ENCODE peak calls at places on chromosomes 11 and 22, in seven cellular contexts. Y, V, C, F, D, L and Q are unnamed samples.

GRCh38 chr22:46381142-46381541 is 45.6 kb downstream of the TRMU start:
- DNase-seq in Y (no peak), V (no peak), C (no peak), F (no peak), D (no peak), L (no peak), Q (no peak)

GRCh38 chr11:71446942-71447688 is 1.1 kb downstream of the DHCR7 start:
- DNase-seq in Y (no peak), V (no peak), C (no peak), F (no peak), D (no peak), L (no peak), Q (no peak)

GRCh38 chr22:46007848-46008261 is 30.9 kb upstream of the WNT7B start:
- DNase-seq in Y (peak), V (no peak), C (no peak), F (no peak), D (no peak), L (no peak), Q (no peak)

GRCh38 chr11:69080361-69080973 is 31.7 kb downstream of the TPCN2 start:
- DNase-seq in Y (peak), V (no peak), C (no peak), F (no peak), D (no peak), L (no peak), Q (no peak)

GRCh38 chr11:64902102-64902900 is 14.7 kb downstream of the ATG2A start:
- DNase-seq in Y (no peak), V (no peak), C (no peak), F (no peak), D (no peak), L (no peak), Q (no peak)

GRCh38 chr22:41919357-41920224 is 4.7 kb upstream of the SHISA8 start:
- DNase-seq in Y (peak), V (no peak), C (peak), F (peak), D (peak), L (peak), Q (no peak)

GRCh38 chr11:945986-946385 is 20.3 kb downstream of the AP2A2 start:
- DNase-seq in Y (no peak), V (no peak), C (no peak), F (no peak), D (no peak), L (peak), Q (no peak)

GRCh38 chr11:72743321-72744221 is 8.6 kb downstream of the ARAP1 start:
- DNase-seq in Y (no peak), V (no peak), C (peak), F (no peak), D (no peak), L (no peak), Q (no peak)

GRCh38 chr11:12764187-12764914 is 90.1 kb downstream of the TEAD1 start:
- DNase-seq in Y (no peak), V (no peak), C (no peak), F (no peak), D (no peak), L (no peak), Q (no peak)

GRCh38 chr11:79092791-79093313 is 348.0 kb downstream of the TENM4 start:
- DNase-seq in Y (no peak), V (no peak), C (no peak), F (no peak), D (no peak), L (no peak), Q (no peak)

GRCh38 chr22:38882480-38882879 is 10.5 kb upstream of the CBX6 start:
- DNase-seq in Y (no peak), V (no peak), C (no peak), F (no peak), D (no peak), L (no peak), Q (no peak)

GRCh38 chr22:20418211-20418788 is 19.3 kb downstream of the SCARF2 start:
- DNase-seq in Y (peak), V (peak), C (peak), F (peak), D (peak), L (peak), Q (no peak)

GRCh38 chr11:107840120-107840479 is 18.5 kb downstream of the SLC35F2 start:
- DNase-seq in Y (no peak), V (no peak), C (no peak), F (no peak), D (no peak), L (no peak), Q (no peak)

GRCh38 chr11:20474176-20474950 is 86.8 kb downstream of the PRMT3 start:
- DNase-seq in Y (no peak), V (no peak), C (no peak), F (peak), D (no peak), L (no peak), Q (no peak)

GRCh38 chr22:38246692-38247091 is 26.1 kb downstream of the TMEM184B start:
- DNase-seq in Y (no peak), V (no peak), C (no peak), F (no peak), D (no peak), L (no peak), Q (no peak)

GRCh38 chr11:75762885-75763284 is 5.7 kb upstream of the DGAT2 start:
- DNase-seq in Y (no peak), V (no peak), C (no peak), F (no peak), D (no peak), L (no peak), Q (no peak)

GRCh38 chr22:36808611-36809344 is 8.1 kb downstream of the PVALB start:
- DNase-seq in Y (no peak), V (no peak), C (no peak), F (no peak), D (no peak), L (no peak), Q (no peak)

GRCh38 chr11:57473208-57473930 is 13.0 kb downstream of the RTN4RL2 start:
- DNase-seq in Y (no peak), V (no peak), C (no peak), F (no peak), D (no peak), L (no peak), Q (no peak)

GRCh38 chr11:69123593-69124545 is 31.9 kb upstream of the SMIM38 start:
- DNase-seq in Y (no peak), V (no peak), C (no peak), F (no peak), D (no peak), L (no peak), Q (no peak)

GRCh38 chr22:41768420-41768819 is 32.1 kb upstream of the CCDC134 start:
- DNase-seq in Y (no peak), V (no peak), C (no peak), F (no peak), D (no peak), L (no peak), Q (no peak)

GRCh38 chr11:121547574-121547973 is 94.8 kb upstream of the SORL1-AS1 start:
- DNase-seq in Y (no peak), V (no peak), C (no peak), F (no peak), D (no peak), L (no peak), Q (no peak)

GRCh38 chr11:82239498-82239897 is 494.2 kb downstream of the FAM181B start:
- DNase-seq in Y (no peak), V (no peak), C (no peak), F (no peak), D (no peak), L (no peak), Q (no peak)

GRCh38 chr11:115391598-115391997 is 112.6 kb downstream of the CADM1 start:
- DNase-seq in Y (no peak), V (no peak), C (no peak), F (peak), D (no peak), L (peak), Q (no peak)

GRCh38 chr11:73648629-73649046 is 2.3 kb downstream of the PLEKHB1 start:
- DNase-seq in Y (no peak), V (no peak), C (no peak), F (no peak), D (no peak), L (peak), Q (no peak)

GRCh38 chr11:120217941-120218694 is 7.3 kb downstream of the OAF start:
- DNase-seq in Y (no peak), V (no peak), C (no peak), F (no peak), D (no peak), L (peak), Q (no peak)

GRCh38 chr22:44108806-44109385 is 71.8 kb upstream of the PARVG start:
- DNase-seq in Y (no peak), V (no peak), C (no peak), F (no peak), D (no peak), L (no peak), Q (no peak)

GRCh38 chr11:124586247-124586860 is 16.6 kb downstream of the OR8A1 start:
- DNase-seq in Y (peak), V (peak), C (peak), F (peak), D (peak), L (peak), Q (no peak)

GRCh38 chr11:91742155-91742554 is 482.5 kb upstream of the FAT3 start:
- DNase-seq in Y (no peak), V (no peak), C (no peak), F (peak), D (no peak), L (no peak), Q (no peak)

GRCh38 chr11:124669193-124669592 is 4.3 kb downstream of the SIAE start:
- DNase-seq in Y (peak), V (no peak), C (peak), F (peak), D (peak), L (peak), Q (no peak)

GRCh38 chr11:130043575-130043974 is 26.1 kb upstream of the APLP2 start:
- DNase-seq in Y (no peak), V (no peak), C (no peak), F (no peak), D (no peak), L (no peak), Q (no peak)

GRCh38 chr22:40040927-40041326 is 46.2 kb downstream of the FAM83F start:
- DNase-seq in Y (no peak), V (no peak), C (no peak), F (peak), D (no peak), L (no peak), Q (no peak)

GRCh38 chr11:121328213-121328966 is 35.8 kb downstream of the SC5D start:
- DNase-seq in Y (no peak), V (no peak), C (no peak), F (peak), D (peak), L (no peak), Q (peak)

GRCh38 chr22:36563444-36563843 is 34.5 kb upstream of the EIF3D start:
- DNase-seq in Y (no peak), V (no peak), C (no peak), F (no peak), D (no peak), L (no peak), Q (no peak)

GRCh38 chr11:100876826-100877545 is 189.9 kb downstream of the ARHGAP42 start:
- DNase-seq in Y (peak), V (no peak), C (peak), F (no peak), D (no peak), L (no peak), Q (no peak)

GRCh38 chr11:73760066-73760679 is 701 bp downstream of the RAB6A start:
- DNase-seq in Y (no peak), V (no peak), C (peak), F (peak), D (peak), L (no peak), Q (no peak)

GRCh38 chr11:131674051-131674755 is 303.8 kb downstream of the NTM start:
- DNase-seq in Y (peak), V (no peak), C (peak), F (peak), D (peak), L (peak), Q (peak)